ENCODE peak calls at places on chromosomes 3 and 15, in ten cellular contexts. K is adrenal gland, M is HL-60, S is OCI-LY7, A is AG04450, B is Peyer's patch, I is heart left ventricle, C is WERI-Rb-1, G is astrocyte, J is brain microvascular endothelial cell. H is an unnamed sample.

GRCh38 chr3:129845956-129846355 is 47.6 kb downstream of the TMCC1 start:
- DNase-seq in K (no peak), M (no peak), S (no peak), A (no peak), B (no peak), I (no peak), C (no peak), G (no peak), J (no peak), H (no peak)

GRCh38 chr15:57510647-57511046 is 81.1 kb upstream of the MYZAP start:
- DNase-seq in K (no peak), M (no peak), S (no peak), A (peak), B (no peak), I (peak), C (no peak), G (peak), J (peak), H (no peak)

GRCh38 chr3:23740517-23741402 is 65.0 kb upstream of the UBE2E1 start:
- DNase-seq in K (no peak), M (no peak), S (peak), A (no peak), B (no peak), I (no peak), C (no peak), G (peak), J (no peak), H (no peak)

GRCh38 chr3:12224181-12225147 is 64.4 kb upstream of the PPARG start:
- DNase-seq in K (no peak), M (no peak), S (no peak), A (no peak), B (peak), I (no peak), C (no peak), G (peak), J (peak), H (peak)

GRCh38 chr3:2301361-2301760 is 202.7 kb downstream of the CNTN4 start:
- DNase-seq in K (no peak), M (no peak), S (no peak), A (no peak), B (no peak), I (no peak), C (no peak), G (no peak), J (no peak), H (no peak)

GRCh38 chr3:4351164-4351855 is 48.1 kb downstream of the SETMAR start:
- DNase-seq in K (no peak), M (peak), S (no peak), A (no peak), B (no peak), I (no peak), C (no peak), G (peak), J (peak), H (peak)

GRCh38 chr3:11720220-11721113 is 76.8 kb upstream of the VGLL4 start:
- DNase-seq in K (peak), M (peak), S (peak), A (no peak), B (peak), I (peak), C (peak), G (peak), J (peak), H (peak)

GRCh38 chr15:81016253-81017068 is 15.7 kb downstream of the TLNRD1 start:
- DNase-seq in K (no peak), M (no peak), S (no peak), A (no peak), B (no peak), I (no peak), C (no peak), G (no peak), J (no peak), H (no peak)

GRCh38 chr3:58386966-58387365 is 46.7 kb downstream of the PDHB start:
- DNase-seq in K (peak), M (no peak), S (no peak), A (peak), B (no peak), I (peak), C (no peak), G (peak), J (peak), H (peak)

GRCh38 chr3:81650187-81650586 is 111.3 kb downstream of the GBE1 start:
- DNase-seq in K (no peak), M (no peak), S (no peak), A (no peak), B (no peak), I (no peak), C (no peak), G (no peak), J (no peak), H (no peak)

GRCh38 chr3:26438981-26439884 is 183.3 kb upstream of the LRRC3B start:
- DNase-seq in K (no peak), M (no peak), S (no peak), A (no peak), B (no peak), I (no peak), C (no peak), G (no peak), J (no peak), H (no peak)

GRCh38 chr15:34987182-34987488 is 952 bp downstream of the ZNF770 start:
- DNase-seq in K (no peak), M (no peak), S (no peak), A (no peak), B (no peak), I (no peak), C (no peak), G (no peak), J (no peak), H (no peak)

GRCh38 chr3:112298781-112299180 is 4.8 kb upstream of the SLC9C1 start:
- DNase-seq in K (no peak), M (no peak), S (no peak), A (no peak), B (no peak), I (no peak), C (no peak), G (no peak), J (no peak), H (no peak)

GRCh38 chr3:112297714-112298113 is 3.7 kb upstream of the SLC9C1 start:
- DNase-seq in K (no peak), M (no peak), S (peak), A (no peak), B (no peak), I (no peak), C (no peak), G (no peak), J (no peak), H (no peak)

GRCh38 chr3:112289011-112289410 is 5.0 kb downstream of the SLC9C1 start:
- DNase-seq in K (no peak), M (no peak), S (no peak), A (no peak), B (no peak), I (no peak), C (no peak), G (no peak), J (no peak), H (no peak)

GRCh38 chr3:112293368-112294321 is at the start of gene SLC9C1:
- DNase-seq in K (peak), M (peak), S (peak), A (peak), B (peak), I (no peak), C (peak), G (peak), J (peak), H (no peak)
- TF ChIP-seq CTCF in K (peak), M (peak), S (peak), A (peak), B (peak), I (peak), C (peak), G (peak), J (peak), H (peak)

DNA sequence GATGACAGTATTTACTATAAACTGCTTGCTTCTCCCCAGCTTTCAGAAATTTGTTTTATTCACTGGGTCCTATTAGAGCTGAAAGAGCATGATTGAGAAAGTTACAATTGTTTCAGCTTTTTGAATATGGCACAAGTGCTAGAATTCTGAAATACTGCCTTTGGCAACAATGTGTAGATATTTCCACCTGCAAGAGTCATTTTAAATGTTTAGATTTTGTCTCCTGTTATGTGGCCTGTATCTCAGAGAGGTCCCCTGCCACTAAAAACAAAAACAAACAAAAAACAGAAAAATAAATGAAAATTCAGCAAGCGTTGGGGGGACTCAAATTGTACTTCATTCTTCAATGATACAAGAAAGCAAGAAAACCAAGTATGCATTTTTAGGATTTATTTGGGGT is 28.7 kb downstream of the TGFBR2 start:
- DNase-seq in K (no peak), M (no peak), S (no peak), A (no peak), B (no peak), I (no peak), C (no peak), G (no peak), J (no peak), H (no peak)
- H3K4me3 ChIP-seq in K (no peak), M (no peak), S (peak), A (no peak), B (no peak), I (no peak), C (no peak), G (no peak), J (no peak), H (no peak)

GRCh38 chr3:97658670-97659285 is 105.8 kb upstream of the ARL6 start:
- DNase-seq in K (no peak), M (no peak), S (peak), A (no peak), B (no peak), I (no peak), C (no peak), G (no peak), J (no peak), H (no peak)
- TF ChIP-seq CTCF in K (peak), M (no peak), S (peak), A (peak), B (peak), I (peak), C (peak), G (peak), J (peak), H (peak)

DNA sequence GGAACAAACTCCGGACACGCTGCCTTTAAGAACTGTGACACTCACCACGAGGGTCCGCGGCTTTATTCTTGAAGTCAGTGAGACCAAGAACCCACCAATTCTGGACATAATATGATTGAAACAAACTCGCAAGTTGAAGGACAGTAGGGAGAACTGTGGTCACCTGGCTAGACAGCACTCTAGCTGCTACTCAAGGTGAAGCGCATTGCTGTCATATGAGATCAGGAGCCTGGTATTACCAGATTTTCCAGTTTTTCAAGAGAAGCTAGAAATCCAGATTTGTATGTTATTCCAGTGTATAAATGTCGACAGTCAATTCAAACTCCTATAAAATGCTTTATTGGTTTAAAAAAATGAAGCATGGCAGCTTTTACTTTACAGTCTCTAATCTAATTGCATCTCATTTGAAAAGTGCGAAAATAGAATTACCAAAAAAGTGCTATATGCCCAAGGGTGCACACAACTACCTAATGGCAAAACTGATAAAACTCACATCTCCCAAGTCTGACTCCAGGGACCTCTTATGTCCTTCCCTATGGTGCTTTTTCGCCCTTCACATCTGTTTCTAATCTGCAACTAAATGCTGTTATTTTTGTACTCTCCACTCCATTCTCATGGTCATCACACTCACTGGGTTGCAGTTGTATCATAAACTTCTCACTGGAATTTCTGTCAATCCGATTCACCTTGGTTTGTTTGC is 31.6 kb upstream of the ARHGEF26 start:
- DNase-seq in K (no peak), M (no peak), S (no peak), A (no peak), B (no peak), I (no peak), C (no peak), G (no peak), J (no peak), H (no peak)
- H3K4me3 ChIP-seq in K (no peak), M (no peak), S (no peak), A (no peak), B (no peak), I (no peak), C (no peak), G (no peak), J (no peak), H (no peak)

DNA sequence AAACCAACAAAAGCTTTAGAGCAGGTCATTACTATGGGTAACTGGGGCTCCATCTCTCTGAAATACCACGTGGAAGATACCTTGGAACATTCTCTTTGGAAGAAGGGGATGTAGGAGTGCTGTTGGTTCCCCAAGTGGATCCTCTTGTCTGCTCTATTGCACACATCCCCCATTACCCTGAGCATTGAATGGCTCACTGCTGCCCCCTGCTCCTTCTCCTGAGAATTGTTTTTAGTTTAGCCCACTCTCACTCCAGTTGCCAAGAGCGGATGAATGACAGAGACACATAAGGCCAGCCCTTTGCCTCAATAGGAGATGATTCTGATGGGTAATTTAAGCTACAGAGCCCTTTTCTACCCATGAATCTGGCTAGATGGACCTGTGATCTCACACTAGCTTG is 135.6 kb upstream of the SUCLG2 start:
- DNase-seq in K (peak), M (peak), S (peak), A (peak), B (no peak), I (no peak), C (peak), G (peak), J (peak), H (no peak)
- TF ChIP-seq CTCF in K (peak), M (peak), S (peak), A (peak), B (peak), I (peak), C (peak), G (peak), J (peak), H (peak)

DNA sequence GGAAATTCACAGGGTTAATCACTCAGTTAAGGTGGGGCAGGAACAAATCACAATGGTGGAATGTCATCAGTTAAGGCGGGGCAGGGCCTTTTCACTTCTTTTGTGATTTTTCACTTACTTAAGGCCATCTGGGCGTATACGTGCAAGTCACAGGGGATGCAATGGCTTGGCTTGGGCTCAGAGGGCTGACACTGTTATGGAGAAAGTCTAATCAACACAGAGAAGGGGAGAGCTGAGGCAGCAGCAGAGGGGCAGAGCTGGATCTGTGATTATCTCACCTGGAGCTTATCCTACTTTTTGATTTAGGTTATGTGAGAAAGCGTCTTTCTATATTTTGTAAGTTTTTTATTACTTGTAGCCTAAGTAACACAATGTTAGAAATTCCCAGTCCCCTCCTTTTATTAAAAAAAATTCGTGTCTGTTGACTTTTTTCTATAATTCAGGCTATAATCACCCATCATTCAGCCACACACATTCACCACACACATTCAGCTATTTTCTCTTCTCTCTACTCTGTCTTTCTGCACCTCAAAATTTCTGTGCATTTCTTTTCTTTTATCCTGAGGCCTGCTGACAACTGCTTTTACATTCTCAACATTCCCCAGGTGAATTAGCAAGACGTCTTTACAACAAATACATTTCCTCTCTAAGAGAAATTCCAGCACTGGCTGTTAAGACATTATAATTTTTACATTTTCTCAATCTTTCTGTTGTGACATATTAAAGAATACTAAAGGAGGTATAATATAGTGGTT is 350.3 kb downstream of the NSUN3 start:
- DNase-seq in K (no peak), M (no peak), S (no peak), A (no peak), B (no peak), I (no peak), C (no peak), G (no peak), J (no peak), H (no peak)
- H3K4me3 ChIP-seq in K (no peak), M (no peak), S (no peak), A (no peak), B (no peak), I (no peak), C (no peak), G (no peak), J (no peak), H (no peak)